ENCODE peak calls at places on chromosomes 11 and 22, in four cellular contexts. P is upper lobe of right lung, Z is LoVo, X is foreskin fibroblast. W is an unnamed sample.

GRCh38 chr11:57761301-57762234 is at the start of gene CTNND1:
- DNase-seq in Z (peak), X (peak), P (peak), W (peak)

GRCh38 chr11:82794490-82794889 is 60.8 kb upstream of the FAM181B start:
- DNase-seq in P (no peak), Z (no peak), X (no peak), W (no peak)

GRCh38 chr11:62919476-62919875 is 1.7 kb downstream of the CHRM1 start:
- DNase-seq in X (no peak), Z (no peak), P (no peak), W (no peak)

GRCh38 chr11:35623708-35624168 is 5.5 kb downstream of the FJX1 start:
- DNase-seq in P (no peak), Z (no peak), X (peak), W (peak)

GRCh38 chr11:11731311-11732083 is 109.7 kb upstream of the GALNT18 start:
- DNase-seq in P (no peak), X (peak), Z (peak), W (peak)

GRCh38 chr22:38981005-38981658 is 1.0 kb upstream of the APOBEC3B start:
- DNase-seq in X (peak), P (no peak), Z (no peak), W (no peak)

GRCh38 chr22:49512471-49512870 is 315.2 kb downstream of the BRD1 start:
- DNase-seq in Z (no peak), P (no peak), X (no peak), W (no peak)

GRCh38 chr11:44764583-44764982 is 37.8 kb downstream of the TSPAN18 start:
- DNase-seq in Z (no peak), P (no peak), X (no peak), W (no peak)

GRCh38 chr11:12707500-12707880 is 33.3 kb downstream of the TEAD1 start:
- DNase-seq in X (no peak), Z (no peak), P (no peak), W (no peak)

GRCh38 chr22:20503816-20504215 is 3.6 kb upstream of the MED15 start:
- DNase-seq in X (no peak), P (no peak), Z (peak), W (no peak)

GRCh38 chr22:35230839-35231584 is 26.3 kb upstream of the HMGXB4 start:
- DNase-seq in Z (peak), X (no peak), P (no peak), W (no peak)

GRCh38 chr11:94786264-94787126 is 18.3 kb downstream of the AMOTL1 start:
- DNase-seq in P (no peak), Z (peak), X (peak), W (no peak)

GRCh38 chr22:27541831-27542230 is 259.7 kb downstream of the MN1 start:
- DNase-seq in P (no peak), X (no peak), Z (no peak), W (no peak)

GRCh38 chr11:120576606-120577005 is 65.1 kb downstream of the GRIK4 start:
- DNase-seq in P (no peak), Z (no peak), X (no peak), W (no peak)

GRCh38 chr22:49967333-49968241 is 7.0 kb downstream of the PIM3 start:
- DNase-seq in P (peak), Z (no peak), X (peak), W (no peak)

GRCh38 chr11:2420502-2421225 is 20.1 kb downstream of the TSSC4 start:
- DNase-seq in X (peak), Z (peak), P (peak), W (peak)

GRCh38 chr22:44665115-44665514 is 36.9 kb upstream of the PRR5 start:
- DNase-seq in Z (no peak), P (no peak), X (no peak), W (no peak)

GRCh38 chr11:1845571-1846452 is 7.0 kb downstream of the TNNI2 start:
- DNase-seq in Z (no peak), X (no peak), P (no peak), W (no peak)

GRCh38 chr22:37503850-37504249 is 15.4 kb downstream of the CARD10 start:
- DNase-seq in P (peak), Z (no peak), X (peak), W (no peak)

GRCh38 chr11:80980221-80980620 is 1539.4 kb upstream of the TENM4 start:
- DNase-seq in P (no peak), X (peak), Z (no peak), W (no peak)

GRCh38 chr11:76658651-76659650 is 11.6 kb downstream of the LRRC32 start:
- DNase-seq in X (no peak), P (peak), Z (no peak), W (no peak)

GRCh38 chr11:93519179-93519578 is 24.0 kb downstream of the SMCO4 start:
- DNase-seq in X (no peak), Z (no peak), P (no peak), W (no peak)

W was measured in hepatic stellate cell.